ENCODE peak calls at places on chromosomes 13 and 19, in six cellular contexts. M is T-helper 2 cell; O is hippocampal formation; Q is stimulated activated naive B cell treated with anti-CD40 and anti-IgM and Interleukin-4, amounts not matched to agents 10 μg/mL and 1 μg/mL and 100 μg/mL, for 72 hours; F is MCF 10A; N is AML-193. J is an unnamed sample.

GRCh38 chr19:591099-591958 is 1.6 kb downstream of the HCN2 start:
- DNase-seq in M (no peak), O (peak), Q (no peak), F (peak), N (no peak), J (no peak)

GRCh38 chr13:113907637-113908617 is 44.1 kb upstream of the GAS6 start:
- DNase-seq in M (no peak), O (no peak), Q (no peak), F (no peak), N (no peak), J (no peak)

GRCh38 chr13:76991432-76991795 is 467 bp upstream of the CLN5 start:
- DNase-seq in M (peak), O (no peak), Q (no peak), F (no peak), N (no peak), J (no peak)

GRCh38 chr13:32285633-32285965 is 29.6 kb downstream of the ZAR1L start:
- DNase-seq in M (no peak), O (no peak), Q (no peak), F (peak), N (no peak), J (no peak)

GRCh38 chr19:14440049-14440448 is 6.9 kb downstream of the PKN1 start:
- DNase-seq in M (peak), O (peak), Q (peak), F (no peak), N (peak), J (peak)

GRCh38 chr13:46638262-46638661 is 85.3 kb downstream of the LRCH1 start:
- DNase-seq in M (no peak), O (no peak), Q (no peak), F (no peak), N (no peak), J (no peak)

GRCh38 chr13:107276936-107277335 is 709.0 kb upstream of the ARGLU1 start:
- DNase-seq in M (no peak), O (no peak), Q (no peak), F (no peak), N (no peak), J (no peak)

GRCh38 chr19:46784262-46785053 is 3.9 kb downstream of the SLC1A5 start:
- DNase-seq in M (peak), O (no peak), Q (no peak), F (peak), N (peak), J (peak)

GRCh38 chr13:75889427-75889826 is 253.3 kb downstream of the LMO7 start:
- DNase-seq in M (no peak), O (no peak), Q (no peak), F (no peak), N (no peak), J (no peak)

GRCh38 chr13:84096221-84096620 is 213.9 kb upstream of the SLITRK1 start:
- DNase-seq in M (no peak), O (no peak), Q (no peak), F (peak), N (no peak), J (no peak)

GRCh38 chr13:32804673-32805260 is 211.5 kb upstream of the KL start:
- DNase-seq in M (no peak), O (no peak), Q (no peak), F (peak), N (no peak), J (no peak)

GRCh38 chr13:71374471-71375041 is 492.4 kb downstream of the DACH1 start:
- DNase-seq in M (no peak), O (no peak), Q (no peak), F (no peak), N (no peak), J (no peak)

GRCh38 chr19:41995959-41996797 is 2.1 kb upstream of the ATP1A3 start:
- DNase-seq in M (no peak), O (no peak), Q (no peak), F (no peak), N (no peak), J (no peak)

GRCh38 chr19:55098716-55099556 is 18.5 kb downstream of the PPP1R12C start:
- DNase-seq in M (no peak), O (no peak), Q (no peak), F (no peak), N (no peak), J (peak)

GRCh38 chr19:3526507-3527244 is 12.3 kb upstream of the TEKTIP1 start:
- DNase-seq in M (no peak), O (no peak), Q (no peak), F (no peak), N (no peak), J (no peak)

GRCh38 chr13:51867062-51867461 is 5.3 kb downstream of the CCDC70 start:
- DNase-seq in M (no peak), O (no peak), Q (no peak), F (no peak), N (no peak), J (no peak)

GRCh38 chr13:43905435-43906031 is 25.8 kb downstream of the LACC1 start:
- DNase-seq in M (peak), O (no peak), Q (no peak), F (peak), N (peak), J (peak)